ENCODE peak calls at places on chromosomes 11 and 22, in ten cellular contexts. A, F, E, S, P, I, J, K, Y and N are unnamed samples.
A peak's percentile ranks its signal among the peaks of the same experiment; 100 is the strongest.

GRCh38 chr11:70060611-70061293 is 17.4 kb upstream of the ANO1 start:
- DNase-seq in A (no peak), F (no peak), E (no peak), S (peak; percentile 10), P (no peak), I (no peak), J (no peak), K (no peak), Y (no peak), N (no peak)

GRCh38 chr11:104668797-104669463 is 229.3 kb downstream of the CASP12 start:
- DNase-seq in A (no peak), F (peak; percentile 6), E (no peak), S (no peak), P (peak; percentile 92), I (no peak), J (no peak), K (no peak), Y (no peak), N (no peak)

GRCh38 chr11:102940714-102941588 is 14.6 kb downstream of the MMP13 start:
- DNase-seq in A (peak; percentile 24), F (peak; percentile 78), E (peak; percentile 16), S (peak; percentile 59), P (peak; percentile 75), I (no peak), J (peak; percentile 40), K (no peak), Y (no peak), N (peak; percentile 38)

GRCh38 chr11:111735262-111736116 is 30.7 kb downstream of the PPP2R1B start:
- DNase-seq in A (no peak), F (peak; percentile 92), E (peak; percentile 96), S (no peak), P (peak; percentile 100), I (peak; percentile 86), J (no peak), K (no peak), Y (no peak), N (no peak)

GRCh38 chr11:125284209-125284608 is 119.7 kb downstream of the PKNOX2 start:
- DNase-seq in A (no peak), F (no peak), E (no peak), S (no peak), P (no peak), I (no peak), J (no peak), K (no peak), Y (no peak), N (no peak)

GRCh38 chr11:111351374-111352081 is 27.5 kb downstream of the POU2AF1 start:
- DNase-seq in A (no peak), F (no peak), E (no peak), S (no peak), P (no peak), I (no peak), J (no peak), K (no peak), Y (no peak), N (no peak)

GRCh38 chr22:41535244-41535643 is 9.0 kb downstream of the POLR3H start:
- DNase-seq in A (no peak), F (no peak), E (no peak), S (peak; percentile 67), P (no peak), I (no peak), J (no peak), K (no peak), Y (no peak), N (no peak)

GRCh38 chr22:42693763-42694683 is 26.6 kb downstream of the A4GALT start:
- DNase-seq in A (no peak), F (no peak), E (no peak), S (no peak), P (no peak), I (no peak), J (no peak), K (no peak), Y (no peak), N (no peak)

GRCh38 chr11:100574894-100575769 is 112.0 kb upstream of the ARHGAP42 start:
- DNase-seq in A (no peak), F (no peak), E (no peak), S (no peak), P (peak; percentile 54), I (no peak), J (no peak), K (no peak), Y (no peak), N (no peak)

GRCh38 chr11:128501576-128502549 is 85.5 kb downstream of the ETS1 start:
- DNase-seq in A (no peak), F (peak; percentile 57), E (peak; percentile 74), S (no peak), P (peak; percentile 82), I (no peak), J (no peak), K (no peak), Y (no peak), N (no peak)

GRCh38 chr11:82176365-82176764 is 557.3 kb downstream of the FAM181B start:
- DNase-seq in A (no peak), F (no peak), E (no peak), S (no peak), P (no peak), I (no peak), J (no peak), K (no peak), Y (no peak), N (no peak)

GRCh38 chr11:86182976-86183584 is 61.5 kb upstream of the EED start:
- DNase-seq in A (peak; percentile 73), F (no peak), E (no peak), S (no peak), P (no peak), I (no peak), J (peak; percentile 81), K (peak; percentile 13), Y (no peak), N (no peak)

GRCh38 chr11:123575441-123575840 is 79.0 kb downstream of the SCN3B start:
- DNase-seq in A (no peak), F (no peak), E (no peak), S (no peak), P (no peak), I (no peak), J (no peak), K (no peak), Y (no peak), N (no peak)

GRCh38 chr11:5367461-5368074 is 16.0 kb upstream of the OR51M1 start:
- DNase-seq in A (no peak), F (peak; percentile 11), E (no peak), S (no peak), P (peak; percentile 43), I (no peak), J (no peak), K (no peak), Y (no peak), N (no peak)

GRCh38 chr11:11584446-11584810 is 37.4 kb downstream of the GALNT18 start:
- DNase-seq in A (no peak), F (peak; percentile 69), E (no peak), S (peak; percentile 5), P (peak; percentile 91), I (no peak), J (no peak), K (no peak), Y (no peak), N (no peak)

GRCh38 chr11:108734956-108735559 is 70.2 kb downstream of the DDX10 start:
- DNase-seq in A (no peak), F (no peak), E (no peak), S (no peak), P (peak; percentile 34), I (no peak), J (no peak), K (no peak), Y (no peak), N (no peak)

GRCh38 chr11:102226702-102227101 is 90.6 kb upstream of the BIRC3 start:
- DNase-seq in A (no peak), F (no peak), E (no peak), S (no peak), P (peak; percentile 67), I (no peak), J (no peak), K (no peak), Y (no peak), N (no peak)

GRCh38 chr11:18145837-18146236 is 13.5 kb downstream of the MRGPRX3 start:
- DNase-seq in A (no peak), F (no peak), E (no peak), S (no peak), P (no peak), I (no peak), J (no peak), K (no peak), Y (no peak), N (no peak)

GRCh38 chr11:82992219-82992618 is 79.5 kb downstream of the RAB30 start:
- DNase-seq in A (no peak), F (no peak), E (no peak), S (no peak), P (no peak), I (no peak), J (no peak), K (no peak), Y (no peak), N (no peak)

GRCh38 chr11:2846056-2846455 is 39.5 kb downstream of the CDKN1C start:
- DNase-seq in A (no peak), F (no peak), E (no peak), S (no peak), P (no peak), I (no peak), J (no peak), K (no peak), Y (no peak), N (no peak)

GRCh38 chr11:47586043-47586442 is 435 bp upstream of the FAM180B start:
- DNase-seq in A (no peak), F (no peak), E (no peak), S (no peak), P (no peak), I (no peak), J (no peak), K (no peak), Y (no peak), N (no peak)

GRCh38 chr22:39171623-39172264 is 19.3 kb upstream of the CBX7 start:
- DNase-seq in A (no peak), F (no peak), E (no peak), S (peak; percentile 72), P (no peak), I (no peak), J (no peak), K (no peak), Y (no peak), N (no peak)

GRCh38 chr22:20587206-20587958 is 80.0 kb downstream of the MED15 start:
- DNase-seq in A (no peak), F (no peak), E (no peak), S (no peak), P (no peak), I (no peak), J (no peak), K (no peak), Y (no peak), N (no peak)

GRCh38 chr11:35367491-35367890 is 51.9 kb downstream of the SLC1A2 start:
- DNase-seq in A (no peak), F (peak; percentile 61), E (no peak), S (no peak), P (peak; percentile 83), I (no peak), J (no peak), K (no peak), Y (no peak), N (no peak)

GRCh38 chr11:78420796-78421209 is 3.2 kb upstream of the GAB2 start:
- DNase-seq in A (peak; percentile 40), F (peak; percentile 39), E (no peak), S (no peak), P (peak; percentile 88), I (no peak), J (no peak), K (no peak), Y (no peak), N (no peak)